ENCODE peak calls at places on chromosomes 11 and 22, in four cellular contexts. F, L, V and N are unnamed samples.

GRCh38 chr22:17057959-17058814 is 26.6 kb upstream of the IL17RA start:
- DNase-seq in F (peak; percentile 75), L (peak; percentile 84), V (peak; percentile 57), N (peak; percentile 45)

GRCh38 chr11:66561975-66562248 is 6.5 kb downstream of the CTSF start:
- DNase-seq in V (no peak), F (no peak), L (no peak), N (no peak)

GRCh38 chr11:113446112-113446511 is 29.1 kb downstream of the DRD2 start:
- DNase-seq in V (no peak), L (no peak), F (no peak), N (no peak)

GRCh38 chr11:61529537-61530225 is 21.1 kb downstream of the LRRC10B start:
- DNase-seq in V (peak; percentile 58), F (no peak), L (no peak), N (no peak)

GRCh38 chr11:35911013-35911412 is 32.8 kb upstream of the LDLRAD3 start:
- DNase-seq in L (no peak), F (no peak), V (no peak), N (no peak)

GRCh38 chr22:27561301-27561820 is 240.2 kb downstream of the MN1 start:
- DNase-seq in L (no peak), V (no peak), F (no peak), N (no peak)

GRCh38 chr11:116044520-116044919 is 540.3 kb upstream of the CADM1 start:
- DNase-seq in L (no peak), V (no peak), F (no peak), N (no peak)

GRCh38 chr22:38262051-38262795 is 10.6 kb downstream of the TMEM184B start:
- DNase-seq in L (peak; percentile 84), V (peak; percentile 54), F (peak; percentile 57), N (no peak)

GRCh38 chr11:21771097-21771496 is 421.8 kb upstream of the ANO5 start:
- DNase-seq in L (no peak), F (no peak), V (no peak), N (no peak)

GRCh38 chr11:124669193-124669592 is 4.3 kb downstream of the SIAE start:
- DNase-seq in F (peak; percentile 70), V (peak; percentile 33), L (peak; percentile 57), N (peak; percentile 28)

GRCh38 chr22:26892401-26893033 is 235.1 kb downstream of the MIAT start:
- DNase-seq in V (no peak), L (peak; percentile 42), F (no peak), N (no peak)

GRCh38 chr22:49788492-49788891 is 39.2 kb downstream of the BRD1 start:
- DNase-seq in L (no peak), F (no peak), V (no peak), N (no peak)

GRCh38 chr22:47094861-47095330 is 332.4 kb downstream of the TBC1D22A start:
- DNase-seq in L (no peak), V (no peak), F (no peak), N (no peak)

GRCh38 chr11:111000400-111001090 is 245.0 kb upstream of the POU2AF2 start:
- DNase-seq in V (no peak), F (no peak), L (no peak), N (no peak)

GRCh38 chr11:1219836-1220810 is 2.7 kb upstream of the MUC5B start:
- DNase-seq in V (peak; percentile 69), F (no peak), L (peak; percentile 41), N (no peak)

GRCh38 chr11:97432926-97433325 is 1043.1 kb downstream of the JRKL start:
- DNase-seq in F (no peak), L (no peak), V (no peak), N (no peak)

GRCh38 chr11:69642549-69642912 is 1.6 kb downstream of the CCND1 start:
- DNase-seq in V (no peak), F (peak; percentile 36), L (no peak), N (no peak)

GRCh38 chr22:20798974-20799373 is 25.1 kb downstream of the SERPIND1 start:
- DNase-seq in F (no peak), V (no peak), L (no peak), N (no peak)

GRCh38 chr11:17471501-17471900 is 5.1 kb downstream of the ABCC8 start:
- DNase-seq in L (no peak), F (no peak), V (peak; percentile 32), N (no peak)

GRCh38 chr11:109423114-109423859 is 1.3 kb downstream of the C11orf87 start:
- DNase-seq in V (no peak), F (no peak), L (peak; percentile 61), N (no peak)

DNA sequence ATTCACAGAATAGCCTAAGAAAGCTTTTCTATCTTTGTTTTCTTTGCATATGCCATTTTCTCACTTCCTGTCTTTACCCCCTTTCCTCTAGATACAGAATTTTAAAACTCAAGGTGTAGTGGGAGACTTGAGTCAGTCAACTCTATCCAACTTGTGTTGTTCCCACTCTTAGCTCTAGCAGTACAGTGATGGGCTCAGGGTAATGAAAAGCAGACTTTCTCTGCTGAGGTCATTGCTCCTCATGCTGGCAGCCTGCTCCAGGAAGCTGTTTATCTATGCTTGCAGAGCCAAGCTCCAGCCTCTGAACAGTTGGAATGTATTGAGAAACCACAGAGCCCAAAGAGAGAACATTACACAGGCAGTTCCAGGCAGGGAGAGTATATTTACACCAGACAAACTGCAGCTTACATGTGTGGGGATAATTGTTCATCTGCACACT is 68.1 kb downstream of the CSTPP1 start:
- DNase-seq in F (peak; percentile 81), V (peak; percentile 96), L (no peak), N (no peak)
- TF ChIP-seq ATF3 in F (peak; percentile 70), V (no peak), L (no peak), N (no peak)

GRCh38 chr11:73946798-73947458 is 3.9 kb upstream of the DNAJB13 start:
- DNase-seq in F (no peak), L (no peak), V (no peak), N (no peak)
- TF ChIP-seq FOSL1 in F (no peak), L (no peak), V (no peak), N (no peak)

DNA sequence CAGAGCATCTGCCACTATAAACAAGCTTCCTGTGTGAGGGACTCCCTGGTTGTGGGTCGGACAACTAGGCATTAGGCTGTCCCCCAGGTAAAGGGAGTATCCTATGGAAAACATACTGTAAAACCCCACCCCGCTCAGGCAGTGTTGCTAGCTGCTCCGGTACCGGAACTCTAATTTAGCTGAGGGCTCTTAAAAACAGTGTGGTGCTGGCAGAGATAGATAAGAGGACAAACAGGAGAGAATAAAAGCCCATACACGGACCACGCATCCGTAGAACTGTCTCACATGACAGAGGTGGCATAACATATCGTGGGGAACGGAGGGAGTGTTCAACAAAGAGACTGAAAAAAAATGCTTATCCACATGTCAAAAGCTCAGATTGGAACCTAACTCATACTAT is 3.4 kb upstream of the MOGAT2 start:
- DNase-seq in V (no peak), L (no peak), F (peak; percentile 82), N (no peak)
- TF ChIP-seq ATF3 in V (no peak), L (no peak), F (no peak), N (no peak)

DNA sequence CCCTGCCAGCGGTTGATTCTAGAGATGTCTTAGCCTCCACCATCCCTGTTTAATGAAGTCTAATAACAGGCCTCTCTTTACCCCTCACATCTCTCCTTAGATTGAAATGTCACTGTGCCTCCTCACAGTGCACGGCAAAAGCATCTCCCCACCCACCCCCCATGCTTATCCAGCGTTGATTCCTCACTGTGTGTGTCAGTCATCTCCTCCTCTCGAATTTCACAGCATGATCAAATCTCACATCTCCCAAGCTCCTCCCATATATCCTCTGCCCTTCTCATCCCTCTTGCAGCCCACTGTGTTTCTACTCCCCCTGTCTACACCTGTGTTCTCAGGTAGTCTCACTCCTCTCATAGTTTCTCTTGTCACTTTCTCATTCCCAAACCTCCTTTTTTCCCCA is 84.6 kb downstream of the DBX1 start:
- DNase-seq in L (no peak), F (peak; percentile 42), V (no peak), N (no peak)
- TF ChIP-seq FOSL1 in L (no peak), F (no peak), V (no peak), N (no peak)

GRCh38 chr11:92357344-92357743 is 132.7 kb downstream of the FAT3 start:
- DNase-seq in F (no peak), L (no peak), V (peak; percentile 5), N (no peak)
- TF ChIP-seq ATF3 in F (no peak), L (no peak), V (no peak), N (no peak)

GRCh38 chr11:118209037-118209436 is 15.8 kb downstream of the JAML start:
- DNase-seq in V (no peak), L (no peak), F (no peak), N (no peak)

GRCh38 chr11:118207079-118207478 is 17.7 kb downstream of the JAML start:
- DNase-seq in L (no peak), F (no peak), V (no peak), N (no peak)

GRCh38 chr11:118210323-118210722 is 14.5 kb downstream of the JAML start:
- DNase-seq in L (no peak), V (no peak), F (no peak), N (no peak)

GRCh38 chr11:118205979-118206611 is 18.7 kb downstream of the JAML start:
- DNase-seq in V (no peak), F (no peak), L (no peak), N (no peak)

DNA sequence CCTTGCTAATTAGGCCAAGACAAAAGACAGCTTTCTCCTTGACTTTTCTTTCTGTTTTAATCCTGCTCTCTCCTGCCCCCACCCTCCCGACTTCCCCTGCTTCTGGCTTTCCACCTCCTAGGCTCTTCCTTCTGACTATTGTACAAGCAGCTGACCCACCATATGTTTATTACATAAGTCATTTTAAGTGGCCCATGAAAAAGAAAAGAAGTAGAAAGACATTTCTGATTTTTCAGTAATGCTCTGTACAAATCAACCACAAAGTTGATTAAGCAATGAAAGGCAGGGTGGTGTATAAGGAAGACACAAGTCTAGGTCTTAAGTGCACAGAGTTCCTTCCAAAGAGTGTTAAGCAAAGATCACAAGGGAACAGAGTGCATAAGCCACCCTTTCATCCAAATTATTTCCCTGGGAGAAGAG is 18.2 kb downstream of the JAML start:
- DNase-seq in V (no peak), L (no peak), F (no peak), N (no peak)
- TF ChIP-seq FOSL1 in V (no peak), L (no peak), F (no peak), N (no peak)

GRCh38 chr11:121723261-121723741 is 270.5 kb upstream of the SORL1-AS1 start:
- DNase-seq in L (peak; percentile 58), V (no peak), F (no peak), N (no peak)
- TF ChIP-seq ATF3 in L (no peak), V (no peak), F (no peak), N (no peak)

DNA sequence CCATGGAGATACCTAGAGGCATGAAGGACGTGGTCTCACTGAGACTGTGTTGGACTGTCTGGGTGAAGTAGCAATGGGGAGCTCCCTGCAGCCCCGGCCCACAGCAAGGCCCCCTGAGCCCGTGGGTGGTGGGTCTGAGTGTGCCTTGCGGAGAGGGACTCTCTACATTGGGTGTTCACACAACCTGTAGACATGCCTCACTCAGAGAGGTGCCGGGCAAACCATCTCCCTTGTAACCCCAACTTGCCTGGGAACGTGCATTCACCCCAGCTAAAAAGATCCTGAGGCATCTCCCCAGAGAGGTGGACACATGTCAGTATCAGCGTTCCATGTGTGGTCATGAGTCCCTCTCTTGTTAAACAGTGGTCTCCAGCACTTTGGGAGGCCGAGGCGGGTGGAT is 2.1 kb downstream of the VPREB1 start:
- DNase-seq in L (no peak), V (no peak), F (peak; percentile 11), N (no peak)
- TF ChIP-seq FOSL1 in L (no peak), V (no peak), F (no peak), N (no peak)

DNA sequence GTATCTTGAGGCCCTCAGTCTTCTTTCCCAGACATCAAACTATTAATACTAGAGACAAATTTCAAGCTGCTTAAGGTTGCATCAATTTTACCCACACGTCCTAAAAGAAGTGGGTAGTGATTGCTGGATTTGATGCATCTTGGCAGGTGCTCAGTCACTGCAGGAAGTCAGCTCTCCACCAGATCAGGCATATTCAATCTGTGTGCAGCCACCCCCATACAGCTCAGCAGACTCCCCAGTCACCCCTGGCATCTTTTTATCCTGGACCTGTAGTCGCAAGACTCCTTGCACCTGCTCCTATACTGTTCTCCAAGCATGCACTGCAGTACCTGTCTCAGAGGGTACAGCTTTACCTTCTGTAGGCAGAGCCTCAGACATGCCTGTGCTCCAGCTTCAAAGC is 343.1 kb upstream of the ISX start:
- DNase-seq in V (no peak), F (no peak), L (no peak), N (no peak)
- TF ChIP-seq ATF3 in V (no peak), F (no peak), L (no peak), N (no peak)